ENCODE peak calls at places on chromosomes 4 and X, in eight cellular contexts. One of them, this sample, is unnamed.

GRCh38 chrX:106742831-106743230 is 16.3 kb downstream of the RNF128 start:
- DNase-seq in heart right ventricle: no peak
- DNase-seq in OCI-LY7: no peak
- DNase-seq in AG04449: no peak
- DNase-seq in NCI-H510A treated with DMSO at 0.1 percent for 48 hours: no peak
- DNase-seq in COR-L47: no peak
- DNase-seq in activated T-cell treated with anti-CD3 and anti-CD28 coated beads, Interleukin-2, amount 50 U/mL, for 72 hours: no peak
- DNase-seq in natural killer cell treated with Interleukin-12 subunit alpha and Interleukin-12 subunit beta and Interleukin-15 and Interleukin-18, amount 100 ng/mL, for 72 hours: no peak
- DNase-seq in this sample: no peak

GRCh38 chrX:133254666-133255065 is 36.5 kb upstream of the TFDP3 start:
- DNase-seq in heart right ventricle: no peak
- DNase-seq in OCI-LY7: no peak
- DNase-seq in AG04449: peak; percentile 19
- DNase-seq in NCI-H510A treated with DMSO at 0.1 percent for 48 hours: no peak
- DNase-seq in COR-L47: no peak
- DNase-seq in activated T-cell treated with anti-CD3 and anti-CD28 coated beads, Interleukin-2, amount 50 U/mL, for 72 hours: no peak
- DNase-seq in natural killer cell treated with Interleukin-12 subunit alpha and Interleukin-12 subunit beta and Interleukin-15 and Interleukin-18, amount 100 ng/mL, for 72 hours: no peak
- DNase-seq in this sample: no peak

GRCh38 chr4:79358438-79358837 is 32.6 kb upstream of the NAA11 start:
- DNase-seq in heart right ventricle: no peak
- DNase-seq in OCI-LY7: no peak
- DNase-seq in AG04449: no peak
- DNase-seq in NCI-H510A treated with DMSO at 0.1 percent for 48 hours: no peak
- DNase-seq in COR-L47: no peak
- DNase-seq in activated T-cell treated with anti-CD3 and anti-CD28 coated beads, Interleukin-2, amount 50 U/mL, for 72 hours: no peak
- DNase-seq in natural killer cell treated with Interleukin-12 subunit alpha and Interleukin-12 subunit beta and Interleukin-15 and Interleukin-18, amount 100 ng/mL, for 72 hours: no peak
- DNase-seq in this sample: no peak

GRCh38 chr4:681736-682451 is 7.1 kb downstream of the SLC49A3 start:
- DNase-seq in heart right ventricle: no peak
- DNase-seq in OCI-LY7: no peak
- DNase-seq in AG04449: no peak
- DNase-seq in NCI-H510A treated with DMSO at 0.1 percent for 48 hours: peak; percentile 22
- DNase-seq in COR-L47: peak; percentile 52
- DNase-seq in activated T-cell treated with anti-CD3 and anti-CD28 coated beads, Interleukin-2, amount 50 U/mL, for 72 hours: peak; percentile 35
- DNase-seq in natural killer cell treated with Interleukin-12 subunit alpha and Interleukin-12 subunit beta and Interleukin-15 and Interleukin-18, amount 100 ng/mL, for 72 hours: no peak
- DNase-seq in this sample: peak; percentile 67

GRCh38 chrX:56790778-56791177 is 61.7 kb downstream of the NBDY start:
- DNase-seq in heart right ventricle: no peak
- DNase-seq in OCI-LY7: no peak
- DNase-seq in AG04449: no peak
- DNase-seq in NCI-H510A treated with DMSO at 0.1 percent for 48 hours: no peak
- DNase-seq in COR-L47: no peak
- DNase-seq in activated T-cell treated with anti-CD3 and anti-CD28 coated beads, Interleukin-2, amount 50 U/mL, for 72 hours: no peak
- DNase-seq in natural killer cell treated with Interleukin-12 subunit alpha and Interleukin-12 subunit beta and Interleukin-15 and Interleukin-18, amount 100 ng/mL, for 72 hours: peak; percentile 32
- DNase-seq in this sample: no peak

GRCh38 chr4:25107827-25108516 is 52.3 kb downstream of the SEPSECS start:
- DNase-seq in heart right ventricle: peak; percentile 47
- DNase-seq in OCI-LY7: no peak
- DNase-seq in AG04449: no peak
- DNase-seq in NCI-H510A treated with DMSO at 0.1 percent for 48 hours: peak; percentile 52
- DNase-seq in COR-L47: peak; percentile 41
- DNase-seq in activated T-cell treated with anti-CD3 and anti-CD28 coated beads, Interleukin-2, amount 50 U/mL, for 72 hours: no peak
- DNase-seq in natural killer cell treated with Interleukin-12 subunit alpha and Interleukin-12 subunit beta and Interleukin-15 and Interleukin-18, amount 100 ng/mL, for 72 hours: no peak
- DNase-seq in this sample: peak; percentile 14

GRCh38 chr4:187171731-187172339 is 448.2 kb upstream of the FAT1 start:
- DNase-seq in heart right ventricle: no peak
- DNase-seq in OCI-LY7: no peak
- DNase-seq in AG04449: peak; percentile 59
- DNase-seq in NCI-H510A treated with DMSO at 0.1 percent for 48 hours: no peak
- DNase-seq in COR-L47: no peak
- DNase-seq in activated T-cell treated with anti-CD3 and anti-CD28 coated beads, Interleukin-2, amount 50 U/mL, for 72 hours: no peak
- DNase-seq in natural killer cell treated with Interleukin-12 subunit alpha and Interleukin-12 subunit beta and Interleukin-15 and Interleukin-18, amount 100 ng/mL, for 72 hours: no peak
- DNase-seq in this sample: no peak

GRCh38 chr4:145324161-145324560 is 143.8 kb upstream of the OTUD4 start:
- DNase-seq in heart right ventricle: no peak
- DNase-seq in OCI-LY7: no peak
- DNase-seq in AG04449: no peak
- DNase-seq in NCI-H510A treated with DMSO at 0.1 percent for 48 hours: no peak
- DNase-seq in COR-L47: no peak
- DNase-seq in activated T-cell treated with anti-CD3 and anti-CD28 coated beads, Interleukin-2, amount 50 U/mL, for 72 hours: no peak
- DNase-seq in natural killer cell treated with Interleukin-12 subunit alpha and Interleukin-12 subunit beta and Interleukin-15 and Interleukin-18, amount 100 ng/mL, for 72 hours: no peak
- DNase-seq in this sample: no peak

GRCh38 chr4:6221851-6222760 is 21.8 kb upstream of the JAKMIP1 start:
- DNase-seq in heart right ventricle: peak; percentile 32
- DNase-seq in OCI-LY7: no peak
- DNase-seq in AG04449: no peak
- DNase-seq in NCI-H510A treated with DMSO at 0.1 percent for 48 hours: peak; percentile 33
- DNase-seq in COR-L47: peak; percentile 46
- DNase-seq in activated T-cell treated with anti-CD3 and anti-CD28 coated beads, Interleukin-2, amount 50 U/mL, for 72 hours: peak; percentile 58
- DNase-seq in natural killer cell treated with Interleukin-12 subunit alpha and Interleukin-12 subunit beta and Interleukin-15 and Interleukin-18, amount 100 ng/mL, for 72 hours: no peak
- DNase-seq in this sample: no peak

GRCh38 chr4:10697071-10697470 is 12.5 kb upstream of the CLNK start:
- DNase-seq in heart right ventricle: no peak
- DNase-seq in OCI-LY7: no peak
- DNase-seq in AG04449: no peak
- DNase-seq in NCI-H510A treated with DMSO at 0.1 percent for 48 hours: peak; percentile 69
- DNase-seq in COR-L47: peak; percentile 55
- DNase-seq in activated T-cell treated with anti-CD3 and anti-CD28 coated beads, Interleukin-2, amount 50 U/mL, for 72 hours: no peak
- DNase-seq in natural killer cell treated with Interleukin-12 subunit alpha and Interleukin-12 subunit beta and Interleukin-15 and Interleukin-18, amount 100 ng/mL, for 72 hours: no peak
- DNase-seq in this sample: no peak

GRCh38 chrX:80282535-80282934 is 137.7 kb upstream of the TENT5D start:
- DNase-seq in heart right ventricle: no peak
- DNase-seq in OCI-LY7: no peak
- DNase-seq in AG04449: no peak
- DNase-seq in NCI-H510A treated with DMSO at 0.1 percent for 48 hours: no peak
- DNase-seq in COR-L47: no peak
- DNase-seq in activated T-cell treated with anti-CD3 and anti-CD28 coated beads, Interleukin-2, amount 50 U/mL, for 72 hours: no peak
- DNase-seq in natural killer cell treated with Interleukin-12 subunit alpha and Interleukin-12 subunit beta and Interleukin-15 and Interleukin-18, amount 100 ng/mL, for 72 hours: no peak
- DNase-seq in this sample: no peak

GRCh38 chr4:34250562-34250961 is 1993.8 kb downstream of the ARAP2 start:
- DNase-seq in heart right ventricle: no peak
- DNase-seq in OCI-LY7: no peak
- DNase-seq in AG04449: no peak
- DNase-seq in NCI-H510A treated with DMSO at 0.1 percent for 48 hours: no peak
- DNase-seq in COR-L47: no peak
- DNase-seq in activated T-cell treated with anti-CD3 and anti-CD28 coated beads, Interleukin-2, amount 50 U/mL, for 72 hours: no peak
- DNase-seq in natural killer cell treated with Interleukin-12 subunit alpha and Interleukin-12 subunit beta and Interleukin-15 and Interleukin-18, amount 100 ng/mL, for 72 hours: no peak
- DNase-seq in this sample: no peak

GRCh38 chrX:1334854-1335253 is 1.7 kb upstream of the IL3RA start:
- DNase-seq in heart right ventricle: no peak
- DNase-seq in OCI-LY7: no peak
- DNase-seq in AG04449: no peak
- DNase-seq in NCI-H510A treated with DMSO at 0.1 percent for 48 hours: no peak
- DNase-seq in COR-L47: no peak
- DNase-seq in activated T-cell treated with anti-CD3 and anti-CD28 coated beads, Interleukin-2, amount 50 U/mL, for 72 hours: no peak
- DNase-seq in natural killer cell treated with Interleukin-12 subunit alpha and Interleukin-12 subunit beta and Interleukin-15 and Interleukin-18, amount 100 ng/mL, for 72 hours: no peak
- DNase-seq in this sample: no peak

GRCh38 chr4:1597021-1597931 is 86.8 kb downstream of the FAM53A start:
- DNase-seq in heart right ventricle: no peak
- DNase-seq in OCI-LY7: no peak
- DNase-seq in AG04449: no peak
- DNase-seq in NCI-H510A treated with DMSO at 0.1 percent for 48 hours: no peak
- DNase-seq in COR-L47: no peak
- DNase-seq in activated T-cell treated with anti-CD3 and anti-CD28 coated beads, Interleukin-2, amount 50 U/mL, for 72 hours: no peak
- DNase-seq in natural killer cell treated with Interleukin-12 subunit alpha and Interleukin-12 subunit beta and Interleukin-15 and Interleukin-18, amount 100 ng/mL, for 72 hours: no peak
- DNase-seq in this sample: no peak

GRCh38 chr4:25913056-25913850 is 767 bp upstream of the SMIM20 start:
- DNase-seq in heart right ventricle: peak; percentile 30
- DNase-seq in OCI-LY7: peak; percentile 64
- DNase-seq in AG04449: no peak
- DNase-seq in NCI-H510A treated with DMSO at 0.1 percent for 48 hours: no peak
- DNase-seq in COR-L47: peak; percentile 71
- DNase-seq in activated T-cell treated with anti-CD3 and anti-CD28 coated beads, Interleukin-2, amount 50 U/mL, for 72 hours: peak; percentile 39
- DNase-seq in natural killer cell treated with Interleukin-12 subunit alpha and Interleukin-12 subunit beta and Interleukin-15 and Interleukin-18, amount 100 ng/mL, for 72 hours: no peak
- DNase-seq in this sample: no peak

GRCh38 chr4:8778301-8778700 is 93.3 kb downstream of the HMX1 start:
- DNase-seq in heart right ventricle: no peak
- DNase-seq in OCI-LY7: no peak
- DNase-seq in AG04449: no peak
- DNase-seq in NCI-H510A treated with DMSO at 0.1 percent for 48 hours: no peak
- DNase-seq in COR-L47: no peak
- DNase-seq in activated T-cell treated with anti-CD3 and anti-CD28 coated beads, Interleukin-2, amount 50 U/mL, for 72 hours: no peak
- DNase-seq in natural killer cell treated with Interleukin-12 subunit alpha and Interleukin-12 subunit beta and Interleukin-15 and Interleukin-18, amount 100 ng/mL, for 72 hours: no peak
- DNase-seq in this sample: no peak

GRCh38 chrX:148501121-148502066 is 977 bp downstream of the AFF2 start:
- DNase-seq in heart right ventricle: peak; percentile 1
- DNase-seq in OCI-LY7: peak; percentile 60
- DNase-seq in AG04449: no peak
- DNase-seq in NCI-H510A treated with DMSO at 0.1 percent for 48 hours: no peak
- DNase-seq in COR-L47: no peak
- DNase-seq in activated T-cell treated with anti-CD3 and anti-CD28 coated beads, Interleukin-2, amount 50 U/mL, for 72 hours: peak; percentile 31
- DNase-seq in natural killer cell treated with Interleukin-12 subunit alpha and Interleukin-12 subunit beta and Interleukin-15 and Interleukin-18, amount 100 ng/mL, for 72 hours: no peak
- DNase-seq in this sample: no peak

GRCh38 chr4:85508654-85509053 is 33.7 kb downstream of the ARHGAP24 start:
- DNase-seq in heart right ventricle: no peak
- DNase-seq in OCI-LY7: no peak
- DNase-seq in AG04449: no peak
- DNase-seq in NCI-H510A treated with DMSO at 0.1 percent for 48 hours: no peak
- DNase-seq in COR-L47: no peak
- DNase-seq in activated T-cell treated with anti-CD3 and anti-CD28 coated beads, Interleukin-2, amount 50 U/mL, for 72 hours: no peak
- DNase-seq in natural killer cell treated with Interleukin-12 subunit alpha and Interleukin-12 subunit beta and Interleukin-15 and Interleukin-18, amount 100 ng/mL, for 72 hours: no peak
- DNase-seq in this sample: no peak

GRCh38 chr4:138864961-138865720 is 150.4 kb upstream of the NOCT start:
- DNase-seq in heart right ventricle: no peak
- DNase-seq in OCI-LY7: no peak
- DNase-seq in AG04449: no peak
- DNase-seq in NCI-H510A treated with DMSO at 0.1 percent for 48 hours: no peak
- DNase-seq in COR-L47: peak; percentile 28
- DNase-seq in activated T-cell treated with anti-CD3 and anti-CD28 coated beads, Interleukin-2, amount 50 U/mL, for 72 hours: no peak
- DNase-seq in natural killer cell treated with Interleukin-12 subunit alpha and Interleukin-12 subunit beta and Interleukin-15 and Interleukin-18, amount 100 ng/mL, for 72 hours: no peak
- DNase-seq in this sample: no peak

GRCh38 chr4:105426187-105426897 is 47.5 kb downstream of the PPA2 start:
- DNase-seq in heart right ventricle: no peak
- DNase-seq in OCI-LY7: no peak
- DNase-seq in AG04449: no peak
- DNase-seq in NCI-H510A treated with DMSO at 0.1 percent for 48 hours: no peak
- DNase-seq in COR-L47: no peak
- DNase-seq in activated T-cell treated with anti-CD3 and anti-CD28 coated beads, Interleukin-2, amount 50 U/mL, for 72 hours: no peak
- DNase-seq in natural killer cell treated with Interleukin-12 subunit alpha and Interleukin-12 subunit beta and Interleukin-15 and Interleukin-18, amount 100 ng/mL, for 72 hours: no peak
- DNase-seq in this sample: no peak

GRCh38 chr4:128306992-128307581 is 19.5 kb upstream of the PGRMC2 start:
- DNase-seq in heart right ventricle: no peak
- DNase-seq in OCI-LY7: no peak
- DNase-seq in AG04449: no peak
- DNase-seq in NCI-H510A treated with DMSO at 0.1 percent for 48 hours: no peak
- DNase-seq in COR-L47: no peak
- DNase-seq in activated T-cell treated with anti-CD3 and anti-CD28 coated beads, Interleukin-2, amount 50 U/mL, for 72 hours: no peak
- DNase-seq in natural killer cell treated with Interleukin-12 subunit alpha and Interleukin-12 subunit beta and Interleukin-15 and Interleukin-18, amount 100 ng/mL, for 72 hours: no peak
- DNase-seq in this sample: no peak

GRCh38 chr4:150117094-150117493 is 38.8 kb downstream of the DCLK2 start:
- DNase-seq in heart right ventricle: peak; percentile 50
- DNase-seq in OCI-LY7: no peak
- DNase-seq in AG04449: no peak
- DNase-seq in NCI-H510A treated with DMSO at 0.1 percent for 48 hours: no peak
- DNase-seq in COR-L47: no peak
- DNase-seq in activated T-cell treated with anti-CD3 and anti-CD28 coated beads, Interleukin-2, amount 50 U/mL, for 72 hours: no peak
- DNase-seq in natural killer cell treated with Interleukin-12 subunit alpha and Interleukin-12 subunit beta and Interleukin-15 and Interleukin-18, amount 100 ng/mL, for 72 hours: no peak
- DNase-seq in this sample: no peak

GRCh38 chr4:119093042-119093827 is 42.4 kb upstream of the MYOZ2 start:
- DNase-seq in heart right ventricle: no peak
- DNase-seq in OCI-LY7: no peak
- DNase-seq in AG04449: no peak
- DNase-seq in NCI-H510A treated with DMSO at 0.1 percent for 48 hours: no peak
- DNase-seq in COR-L47: no peak
- DNase-seq in activated T-cell treated with anti-CD3 and anti-CD28 coated beads, Interleukin-2, amount 50 U/mL, for 72 hours: no peak
- DNase-seq in natural killer cell treated with Interleukin-12 subunit alpha and Interleukin-12 subunit beta and Interleukin-15 and Interleukin-18, amount 100 ng/mL, for 72 hours: no peak
- DNase-seq in this sample: no peak

GRCh38 chr4:88643932-88644331 is 51.7 kb downstream of the HERC3 start:
- DNase-seq in heart right ventricle: no peak
- DNase-seq in OCI-LY7: no peak
- DNase-seq in AG04449: no peak
- DNase-seq in NCI-H510A treated with DMSO at 0.1 percent for 48 hours: no peak
- DNase-seq in COR-L47: no peak
- DNase-seq in activated T-cell treated with anti-CD3 and anti-CD28 coated beads, Interleukin-2, amount 50 U/mL, for 72 hours: no peak
- DNase-seq in natural killer cell treated with Interleukin-12 subunit alpha and Interleukin-12 subunit beta and Interleukin-15 and Interleukin-18, amount 100 ng/mL, for 72 hours: no peak
- DNase-seq in this sample: no peak

GRCh38 chr4:185748901-185749390 is 63.0 kb downstream of the SORBS2 start:
- DNase-seq in heart right ventricle: no peak
- DNase-seq in OCI-LY7: no peak
- DNase-seq in AG04449: no peak
- DNase-seq in NCI-H510A treated with DMSO at 0.1 percent for 48 hours: no peak
- DNase-seq in COR-L47: no peak
- DNase-seq in activated T-cell treated with anti-CD3 and anti-CD28 coated beads, Interleukin-2, amount 50 U/mL, for 72 hours: no peak
- DNase-seq in natural killer cell treated with Interleukin-12 subunit alpha and Interleukin-12 subunit beta and Interleukin-15 and Interleukin-18, amount 100 ng/mL, for 72 hours: no peak
- DNase-seq in this sample: no peak

GRCh38 chr4:98446499-98447375 is 185.6 kb downstream of the RAP1GDS1 start:
- DNase-seq in heart right ventricle: no peak
- DNase-seq in OCI-LY7: peak; percentile 65
- DNase-seq in AG04449: no peak
- DNase-seq in NCI-H510A treated with DMSO at 0.1 percent for 48 hours: no peak
- DNase-seq in COR-L47: no peak
- DNase-seq in activated T-cell treated with anti-CD3 and anti-CD28 coated beads, Interleukin-2, amount 50 U/mL, for 72 hours: peak; percentile 68
- DNase-seq in natural killer cell treated with Interleukin-12 subunit alpha and Interleukin-12 subunit beta and Interleukin-15 and Interleukin-18, amount 100 ng/mL, for 72 hours: peak; percentile 75
- DNase-seq in this sample: no peak

GRCh38 chr4:56298210-56298609 is 89.1 kb downstream of the AASDH start:
- DNase-seq in heart right ventricle: no peak
- DNase-seq in OCI-LY7: no peak
- DNase-seq in AG04449: no peak
- DNase-seq in NCI-H510A treated with DMSO at 0.1 percent for 48 hours: no peak
- DNase-seq in COR-L47: no peak
- DNase-seq in activated T-cell treated with anti-CD3 and anti-CD28 coated beads, Interleukin-2, amount 50 U/mL, for 72 hours: no peak
- DNase-seq in natural killer cell treated with Interleukin-12 subunit alpha and Interleukin-12 subunit beta and Interleukin-15 and Interleukin-18, amount 100 ng/mL, for 72 hours: no peak
- DNase-seq in this sample: no peak

GRCh38 chr4:132557660-132558059 is 591.4 kb upstream of the PCDH10 start:
- DNase-seq in heart right ventricle: no peak
- DNase-seq in OCI-LY7: peak; percentile 35
- DNase-seq in AG04449: no peak
- DNase-seq in NCI-H510A treated with DMSO at 0.1 percent for 48 hours: no peak
- DNase-seq in COR-L47: no peak
- DNase-seq in activated T-cell treated with anti-CD3 and anti-CD28 coated beads, Interleukin-2, amount 50 U/mL, for 72 hours: no peak
- DNase-seq in natural killer cell treated with Interleukin-12 subunit alpha and Interleukin-12 subunit beta and Interleukin-15 and Interleukin-18, amount 100 ng/mL, for 72 hours: no peak
- DNase-seq in this sample: no peak

GRCh38 chr4:5524900-5525299 is 183.5 kb downstream of the EVC2 start:
- DNase-seq in heart right ventricle: peak; percentile 43
- DNase-seq in OCI-LY7: no peak
- DNase-seq in AG04449: peak; percentile 33
- DNase-seq in NCI-H510A treated with DMSO at 0.1 percent for 48 hours: no peak
- DNase-seq in COR-L47: no peak
- DNase-seq in activated T-cell treated with anti-CD3 and anti-CD28 coated beads, Interleukin-2, amount 50 U/mL, for 72 hours: no peak
- DNase-seq in natural killer cell treated with Interleukin-12 subunit alpha and Interleukin-12 subunit beta and Interleukin-15 and Interleukin-18, amount 100 ng/mL, for 72 hours: no peak
- DNase-seq in this sample: peak; percentile 75

GRCh38 chr4:149723065-149723464 is 92.6 kb downstream of the IQCM start:
- DNase-seq in heart right ventricle: no peak
- DNase-seq in OCI-LY7: no peak
- DNase-seq in AG04449: no peak
- DNase-seq in NCI-H510A treated with DMSO at 0.1 percent for 48 hours: no peak
- DNase-seq in COR-L47: no peak
- DNase-seq in activated T-cell treated with anti-CD3 and anti-CD28 coated beads, Interleukin-2, amount 50 U/mL, for 72 hours: no peak
- DNase-seq in natural killer cell treated with Interleukin-12 subunit alpha and Interleukin-12 subunit beta and Interleukin-15 and Interleukin-18, amount 100 ng/mL, for 72 hours: no peak
- DNase-seq in this sample: no peak

GRCh38 chrX:4193500-4193899 is 480.1 kb upstream of the PRKX start:
- DNase-seq in heart right ventricle: no peak
- DNase-seq in OCI-LY7: no peak
- DNase-seq in AG04449: no peak
- DNase-seq in NCI-H510A treated with DMSO at 0.1 percent for 48 hours: no peak
- DNase-seq in COR-L47: no peak
- DNase-seq in activated T-cell treated with anti-CD3 and anti-CD28 coated beads, Interleukin-2, amount 50 U/mL, for 72 hours: no peak
- DNase-seq in natural killer cell treated with Interleukin-12 subunit alpha and Interleukin-12 subunit beta and Interleukin-15 and Interleukin-18, amount 100 ng/mL, for 72 hours: no peak
- DNase-seq in this sample: no peak

GRCh38 chrX:130769835-130770234 is 133.2 kb downstream of the ENOX2 start:
- DNase-seq in heart right ventricle: no peak
- DNase-seq in OCI-LY7: no peak
- DNase-seq in AG04449: no peak
- DNase-seq in NCI-H510A treated with DMSO at 0.1 percent for 48 hours: no peak
- DNase-seq in COR-L47: no peak
- DNase-seq in activated T-cell treated with anti-CD3 and anti-CD28 coated beads, Interleukin-2, amount 50 U/mL, for 72 hours: no peak
- DNase-seq in natural killer cell treated with Interleukin-12 subunit alpha and Interleukin-12 subunit beta and Interleukin-15 and Interleukin-18, amount 100 ng/mL, for 72 hours: no peak
- DNase-seq in this sample: no peak

GRCh38 chrX:150044556-150044955 is 106.3 kb upstream of the EOLA2 start:
- DNase-seq in heart right ventricle: no peak
- DNase-seq in OCI-LY7: no peak
- DNase-seq in AG04449: no peak
- DNase-seq in NCI-H510A treated with DMSO at 0.1 percent for 48 hours: no peak
- DNase-seq in COR-L47: no peak
- DNase-seq in activated T-cell treated with anti-CD3 and anti-CD28 coated beads, Interleukin-2, amount 50 U/mL, for 72 hours: no peak
- DNase-seq in natural killer cell treated with Interleukin-12 subunit alpha and Interleukin-12 subunit beta and Interleukin-15 and Interleukin-18, amount 100 ng/mL, for 72 hours: no peak
- DNase-seq in this sample: no peak

GRCh38 chr4:102180080-102180479 is 165.2 kb downstream of the SLC39A8 start:
- DNase-seq in heart right ventricle: no peak
- DNase-seq in OCI-LY7: no peak
- DNase-seq in AG04449: no peak
- DNase-seq in NCI-H510A treated with DMSO at 0.1 percent for 48 hours: no peak
- DNase-seq in COR-L47: no peak
- DNase-seq in activated T-cell treated with anti-CD3 and anti-CD28 coated beads, Interleukin-2, amount 50 U/mL, for 72 hours: no peak
- DNase-seq in natural killer cell treated with Interleukin-12 subunit alpha and Interleukin-12 subunit beta and Interleukin-15 and Interleukin-18, amount 100 ng/mL, for 72 hours: no peak
- DNase-seq in this sample: no peak